ENCODE peak calls at places on chromosome 18, in five cellular contexts. Y is HFFc6, K is colonic mucosa, Z is epithelial cell of esophagus, C is prostate gland. S is an unnamed sample.

GRCh38 chr18:73980289-73980979 is 167.2 kb downstream of the FBXO15 start:
- DNase-seq in Y (no peak), K (no peak), Z (peak), C (no peak), S (no peak)

GRCh38 chr18:24544141-24544498 is 83.7 kb downstream of the HRH4 start:
- DNase-seq in Y (no peak), K (no peak), Z (peak), C (no peak), S (no peak)

GRCh38 chr18:27500531-27500930 is 315.4 kb upstream of the CHST9 start:
- DNase-seq in Y (no peak), K (no peak), Z (no peak), C (no peak), S (no peak)

GRCh38 chr18:35355140-35355618 is 11.0 kb upstream of the ZNF24 start:
- DNase-seq in Y (peak), K (peak), Z (peak), C (peak), S (peak)

GRCh38 chr18:63585988-63586387 is 1.2 kb upstream of the SERPINB13 start:
- DNase-seq in Y (no peak), K (no peak), Z (no peak), C (no peak), S (no peak)

GRCh38 chr18:54269924-54270844 is 867 bp downstream of the POLI start:
- DNase-seq in Y (peak), K (peak), Z (peak), C (peak), S (peak)

GRCh38 chr18:25146113-25146512 is 205.9 kb downstream of the ZNF521 start:
- DNase-seq in Y (no peak), K (no peak), Z (no peak), C (no peak), S (no peak)

GRCh38 chr18:76757343-76757742 is 65.0 kb upstream of the ZNF236 start:
- DNase-seq in Y (peak), K (no peak), Z (no peak), C (no peak), S (no peak)

GRCh38 chr18:47931707-47932103 is 1.2 kb upstream of the SMAD2 start:
- DNase-seq in Y (no peak), K (peak), Z (peak), C (peak), S (peak)

GRCh38 chr18:60411715-60412114 is 39.1 kb upstream of the MC4R start:
- DNase-seq in Y (no peak), K (no peak), Z (peak), C (no peak), S (no peak)

GRCh38 chr18:65439184-65439583 is 311.6 kb upstream of the CDH7 start:
- DNase-seq in Y (no peak), K (no peak), Z (no peak), C (no peak), S (no peak)

GRCh38 chr18:79058007-79058406 is 11.2 kb upstream of the ATP9B start:
- DNase-seq in Y (no peak), K (no peak), Z (no peak), C (no peak), S (no peak)

GRCh38 chr18:6219116-6219717 is 195.5 kb downstream of the L3MBTL4 start:
- DNase-seq in Y (no peak), K (no peak), Z (no peak), C (no peak), S (no peak)
- TF ChIP-seq CTCF in Y (peak), K (no peak), Z (no peak), C (peak), S (no peak)

GRCh38 chr18:80154293-80154692 is 45.2 kb downstream of the ADNP2 start:
- DNase-seq in Y (no peak), K (no peak), Z (peak), C (no peak), S (no peak)
- TF ChIP-seq CTCF in Y (peak), K (peak), Z (peak), C (no peak), S (peak)

DNA sequence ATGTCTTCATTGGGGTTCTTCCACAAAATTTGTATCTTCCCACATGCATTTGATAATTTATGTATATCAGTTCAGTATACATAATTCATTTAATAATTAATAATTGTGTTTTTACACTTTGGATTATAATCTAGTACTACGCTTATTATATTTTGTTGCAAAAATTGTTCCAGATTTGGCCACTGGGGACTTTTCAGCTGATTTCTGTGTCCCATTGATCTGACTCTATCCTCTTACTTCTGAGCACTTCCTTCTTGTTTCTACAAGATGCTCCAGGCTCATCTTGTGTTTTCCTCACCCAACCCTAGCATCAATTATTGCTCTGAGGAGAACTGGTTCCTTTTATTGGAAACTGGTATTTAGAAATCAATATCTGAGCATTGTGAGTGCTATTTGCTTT is 215.3 kb upstream of the CDH19 start:
- DNase-seq in Y (no peak), K (no peak), Z (no peak), C (no peak), S (no peak)
- TF ChIP-seq CTCF in Y (no peak), K (no peak), Z (peak), C (no peak), S (no peak)

GRCh38 chr18:10017048-10017447 is 103.2 kb downstream of the VAPA start:
- DNase-seq in Y (no peak), K (no peak), Z (no peak), C (no peak), S (no peak)

GRCh38 chr18:10012526-10012925 is 98.7 kb downstream of the VAPA start:
- DNase-seq in Y (no peak), K (no peak), Z (no peak), C (no peak), S (no peak)

GRCh38 chr18:10015288-10015701 is 101.5 kb downstream of the VAPA start:
- DNase-seq in Y (peak), K (no peak), Z (peak), C (no peak), S (no peak)

GRCh38 chr18:10013621-10014543 is 100.1 kb downstream of the VAPA start:
- DNase-seq in Y (no peak), K (no peak), Z (no peak), C (no peak), S (no peak)

GRCh38 chr18:10015941-10016819 is 102.4 kb downstream of the VAPA start:
- DNase-seq in Y (peak), K (no peak), Z (peak), C (no peak), S (no peak)
- TF ChIP-seq CTCF in Y (peak), K (no peak), Z (peak), C (no peak), S (no peak)

DNA sequence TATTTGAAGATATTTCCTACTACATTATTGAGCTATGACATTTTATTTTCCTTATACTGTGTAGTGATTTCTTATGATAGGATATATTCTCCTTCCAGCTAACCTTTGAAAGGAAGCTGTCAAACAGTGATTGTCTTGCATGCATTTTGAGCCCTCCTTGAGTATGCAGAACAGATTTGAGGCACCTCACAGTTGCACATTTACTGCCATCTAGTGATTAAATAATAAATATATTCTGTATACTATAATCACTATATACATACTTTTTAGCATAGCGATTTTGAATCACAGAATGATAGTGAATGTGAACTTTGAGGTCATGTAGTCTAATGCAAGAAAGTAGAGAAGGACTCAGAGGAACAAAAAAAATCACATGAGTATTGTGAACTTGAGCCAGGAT is 268.4 kb upstream of the CDH19 start:
- DNase-seq in Y (no peak), K (no peak), Z (peak), C (no peak), S (no peak)
- TF ChIP-seq CTCF in Y (no peak), K (no peak), Z (peak), C (no peak), S (no peak)

GRCh38 chr18:55575949-55576348 is 12.0 kb downstream of the TCF4 start:
- DNase-seq in Y (no peak), K (no peak), Z (no peak), C (no peak), S (no peak)

GRCh38 chr18:55575066-55575465 is 12.9 kb downstream of the TCF4 start:
- DNase-seq in Y (no peak), K (no peak), Z (no peak), C (no peak), S (no peak)

GRCh38 chr18:55579471-55579870 is 8.5 kb downstream of the TCF4 start:
- DNase-seq in Y (no peak), K (no peak), Z (no peak), C (no peak), S (no peak)

GRCh38 chr18:55579888-55580287 is 8.1 kb downstream of the TCF4 start:
- DNase-seq in Y (no peak), K (no peak), Z (no peak), C (no peak), S (no peak)

DNA sequence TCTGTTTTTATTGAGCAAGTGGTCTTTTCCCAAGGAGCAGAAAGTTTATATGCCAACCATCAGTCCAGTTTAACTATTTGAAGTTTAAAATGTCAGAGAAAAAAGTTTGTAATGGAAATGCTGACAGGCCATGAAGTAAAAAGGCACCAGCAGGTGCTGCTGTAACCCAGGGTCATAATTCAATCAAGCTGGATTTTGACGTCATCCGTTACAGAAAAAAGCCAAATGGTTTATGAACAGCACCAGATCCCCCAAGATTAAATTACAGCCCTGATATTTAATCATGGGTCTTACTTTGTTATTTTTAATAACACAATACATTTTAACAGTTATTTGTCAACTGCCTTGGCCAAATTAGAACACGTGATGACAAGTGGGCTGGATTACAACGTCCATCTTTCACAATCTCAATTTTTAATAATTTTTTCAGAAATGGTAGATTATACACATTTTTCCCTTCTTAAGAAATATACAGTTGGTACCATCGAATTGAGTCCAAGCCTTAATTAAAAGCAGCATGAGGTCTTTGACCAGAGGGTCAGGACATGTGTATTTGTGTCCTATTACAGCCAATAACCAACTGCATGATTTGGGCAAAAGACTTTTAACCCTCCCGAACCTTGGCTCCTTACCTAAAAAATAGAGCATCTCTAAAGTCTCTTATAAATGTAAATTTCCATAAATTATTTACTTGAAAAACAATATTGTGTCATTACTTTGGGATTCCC is 10.0 kb downstream of the TCF4 start:
- DNase-seq in Y (no peak), K (no peak), Z (no peak), C (no peak), S (no peak)
- TF ChIP-seq CTCF in Y (peak), K (no peak), Z (peak), C (no peak), S (no peak)

GRCh38 chr18:9055185-9055584 is 47.3 kb upstream of the NDUFV2 start:
- DNase-seq in Y (peak), K (no peak), Z (peak), C (no peak), S (no peak)
- TF ChIP-seq CTCF in Y (peak), K (no peak), Z (peak), C (no peak), S (no peak)

GRCh38 chr18:57780318-57781127 is 22.6 kb downstream of the ATP8B1 start:
- DNase-seq in Y (peak), K (no peak), Z (peak), C (no peak), S (no peak)

GRCh38 chr18:57776767-57777166 is 26.3 kb downstream of the ATP8B1 start:
- DNase-seq in Y (no peak), K (no peak), Z (no peak), C (no peak), S (no peak)

GRCh38 chr18:57784816-57785144 is 18.3 kb downstream of the ATP8B1 start:
- DNase-seq in Y (no peak), K (no peak), Z (no peak), C (no peak), S (no peak)

GRCh38 chr18:57784034-57784815 is 18.9 kb downstream of the ATP8B1 start:
- DNase-seq in Y (peak), K (no peak), Z (peak), C (no peak), S (no peak)

GRCh38 chr18:57781128-57781463 is 22.0 kb downstream of the ATP8B1 start:
- DNase-seq in Y (no peak), K (no peak), Z (no peak), C (no peak), S (no peak)
- TF ChIP-seq CTCF in Y (peak), K (no peak), Z (no peak), C (no peak), S (no peak)

GRCh38 chr18:30280861-30281470 is 761.6 kb downstream of the DSC3 start:
- DNase-seq in Y (peak), K (peak), Z (peak), C (peak), S (no peak)
- TF ChIP-seq CTCF in Y (peak), K (peak), Z (peak), C (peak), S (peak)